ENCODE peak calls at places on chromosomes 5 and 9, in five cellular contexts. One of them, this sample, is unnamed.

GRCh38 chr9:16069671-16070586 is 517.1 kb downstream of the CCDC171 start:
- DNase-seq in ELF-1: peak
- DNase-seq in AG04449: no peak
- DNase-seq in NCI-H2029: no peak
- DNase-seq in stimulated activated CD8-positive, alpha-beta memory T cell treated with anti-CD3 and anti-CD28 coated beads, Interleukin-15, amount 100 ng/mL, for 24 hours: no peak
- DNase-seq in this sample: no peak

GRCh38 chr5:125349432-125349831 is 603.0 kb upstream of the ZNF608 start:
- DNase-seq in stimulated activated CD8-positive, alpha-beta memory T cell treated with anti-CD3 and anti-CD28 coated beads, Interleukin-15, amount 100 ng/mL, for 24 hours: no peak
- DNase-seq in NCI-H2029: no peak
- DNase-seq in ELF-1: peak
- DNase-seq in AG04449: no peak
- DNase-seq in this sample: no peak

GRCh38 chr9:87080512-87081225 is 133.4 kb upstream of the GAS1 start:
- DNase-seq in AG04449: no peak
- DNase-seq in NCI-H2029: no peak
- DNase-seq in stimulated activated CD8-positive, alpha-beta memory T cell treated with anti-CD3 and anti-CD28 coated beads, Interleukin-15, amount 100 ng/mL, for 24 hours: no peak
- DNase-seq in ELF-1: peak
- DNase-seq in this sample: no peak

GRCh38 chr5:150298701-150299451 is 3.8 kb downstream of the ARSI start:
- DNase-seq in ELF-1: peak
- DNase-seq in NCI-H2029: no peak
- DNase-seq in stimulated activated CD8-positive, alpha-beta memory T cell treated with anti-CD3 and anti-CD28 coated beads, Interleukin-15, amount 100 ng/mL, for 24 hours: no peak
- DNase-seq in AG04449: peak
- DNase-seq in this sample: no peak

GRCh38 chr9:129362287-129363098 is 184.4 kb upstream of the IER5L start:
- DNase-seq in NCI-H2029: no peak
- DNase-seq in AG04449: no peak
- DNase-seq in ELF-1: peak
- DNase-seq in stimulated activated CD8-positive, alpha-beta memory T cell treated with anti-CD3 and anti-CD28 coated beads, Interleukin-15, amount 100 ng/mL, for 24 hours: no peak
- DNase-seq in this sample: no peak

GRCh38 chr5:160342413-160342941 is 27.9 kb downstream of the C1QTNF2 start:
- DNase-seq in NCI-H2029: no peak
- DNase-seq in AG04449: peak
- DNase-seq in ELF-1: no peak
- DNase-seq in stimulated activated CD8-positive, alpha-beta memory T cell treated with anti-CD3 and anti-CD28 coated beads, Interleukin-15, amount 100 ng/mL, for 24 hours: no peak
- DNase-seq in this sample: no peak

GRCh38 chr5:43045236-43045635 is 5.1 kb upstream of the ANXA2R start:
- DNase-seq in ELF-1: no peak
- DNase-seq in stimulated activated CD8-positive, alpha-beta memory T cell treated with anti-CD3 and anti-CD28 coated beads, Interleukin-15, amount 100 ng/mL, for 24 hours: no peak
- DNase-seq in AG04449: no peak
- DNase-seq in NCI-H2029: no peak
- DNase-seq in this sample: no peak

GRCh38 chr9:36102742-36103495 is 33.6 kb upstream of the GLIPR2 start:
- DNase-seq in ELF-1: peak
- DNase-seq in AG04449: no peak
- DNase-seq in NCI-H2029: peak
- DNase-seq in stimulated activated CD8-positive, alpha-beta memory T cell treated with anti-CD3 and anti-CD28 coated beads, Interleukin-15, amount 100 ng/mL, for 24 hours: peak
- DNase-seq in this sample: no peak

GRCh38 chr9:70258692-70259511 is at the start of gene SMC5:
- DNase-seq in AG04449: no peak
- DNase-seq in ELF-1: peak
- DNase-seq in stimulated activated CD8-positive, alpha-beta memory T cell treated with anti-CD3 and anti-CD28 coated beads, Interleukin-15, amount 100 ng/mL, for 24 hours: peak
- DNase-seq in NCI-H2029: peak
- DNase-seq in this sample: peak

GRCh38 chr5:159916841-159917761 is 819 bp downstream of the ADRA1B start:
- DNase-seq in stimulated activated CD8-positive, alpha-beta memory T cell treated with anti-CD3 and anti-CD28 coated beads, Interleukin-15, amount 100 ng/mL, for 24 hours: no peak
- DNase-seq in AG04449: no peak
- DNase-seq in NCI-H2029: no peak
- DNase-seq in ELF-1: peak
- DNase-seq in this sample: no peak

GRCh38 chr9:99782962-99783718 is 38.5 kb upstream of the NR4A3 start:
- DNase-seq in stimulated activated CD8-positive, alpha-beta memory T cell treated with anti-CD3 and anti-CD28 coated beads, Interleukin-15, amount 100 ng/mL, for 24 hours: no peak
- DNase-seq in AG04449: no peak
- DNase-seq in ELF-1: no peak
- DNase-seq in NCI-H2029: no peak
- DNase-seq in this sample: no peak

GRCh38 chr5:4905674-4906528 is 234.2 kb upstream of the ADAMTS16 start:
- DNase-seq in stimulated activated CD8-positive, alpha-beta memory T cell treated with anti-CD3 and anti-CD28 coated beads, Interleukin-15, amount 100 ng/mL, for 24 hours: no peak
- DNase-seq in AG04449: no peak
- DNase-seq in NCI-H2029: no peak
- DNase-seq in ELF-1: peak
- DNase-seq in this sample: no peak

GRCh38 chr5:72126796-72127195 is 19.5 kb downstream of the MAP1B start:
- DNase-seq in AG04449: no peak
- DNase-seq in stimulated activated CD8-positive, alpha-beta memory T cell treated with anti-CD3 and anti-CD28 coated beads, Interleukin-15, amount 100 ng/mL, for 24 hours: no peak
- DNase-seq in NCI-H2029: peak
- DNase-seq in ELF-1: no peak
- DNase-seq in this sample: no peak

GRCh38 chr5:50623666-50624065 is 42.8 kb upstream of the PARP8 start:
- DNase-seq in NCI-H2029: no peak
- DNase-seq in AG04449: no peak
- DNase-seq in ELF-1: peak
- DNase-seq in stimulated activated CD8-positive, alpha-beta memory T cell treated with anti-CD3 and anti-CD28 coated beads, Interleukin-15, amount 100 ng/mL, for 24 hours: no peak
- DNase-seq in this sample: peak

GRCh38 chr5:145347026-145347616 is 488.0 kb downstream of the PRELID2 start:
- DNase-seq in AG04449: no peak
- DNase-seq in NCI-H2029: no peak
- DNase-seq in stimulated activated CD8-positive, alpha-beta memory T cell treated with anti-CD3 and anti-CD28 coated beads, Interleukin-15, amount 100 ng/mL, for 24 hours: no peak
- DNase-seq in ELF-1: peak
- DNase-seq in this sample: no peak

This sample was measured in upper lobe of left lung.